ENCODE peak calls at places on chromosomes 2 and 18, in four cellular contexts. L is fibroblast of the aortic adventitia, Y is heart left ventricle, K is prostate gland. Z is an unnamed sample.

GRCh38 chr2:16656784-16657391 is 8.7 kb downstream of the CYRIA start:
- DNase-seq in K (no peak), Y (peak; percentile 38), L (no peak), Z (peak; percentile 63)

GRCh38 chr2:231900975-231901374 is 25.2 kb downstream of the NPPC start:
- DNase-seq in K (no peak), L (no peak), Y (no peak), Z (no peak)

GRCh38 chr2:228657807-228658402 is 476.4 kb upstream of the SPHKAP start:
- DNase-seq in Y (no peak), K (no peak), L (peak; percentile 74), Z (no peak)

GRCh38 chr2:20617892-20618467 is 32.9 kb downstream of the HS1BP3 start:
- DNase-seq in L (peak; percentile 100), K (peak; percentile 73), Y (peak; percentile 99), Z (peak; percentile 99)

GRCh38 chr2:174125151-174125550 is 123.2 kb downstream of the OLA1 start:
- DNase-seq in K (no peak), Y (no peak), L (no peak), Z (no peak)

GRCh38 chr2:234494361-234495075 is 2.4 kb downstream of the ARL4C start:
- DNase-seq in Y (no peak), K (peak; percentile 25), L (peak; percentile 86), Z (no peak)

GRCh38 chr18:63058521-63058920 is 261.0 kb downstream of the BCL2 start:
- DNase-seq in L (no peak), Y (no peak), K (no peak), Z (no peak)

GRCh38 chr2:11578081-11578948 is 44.5 kb downstream of the GREB1 start:
- DNase-seq in L (no peak), Y (no peak), K (no peak), Z (no peak)

GRCh38 chr2:129092871-129093385 is 774.3 kb upstream of the HS6ST1 start:
- DNase-seq in Y (no peak), K (no peak), L (no peak), Z (no peak)

GRCh38 chr2:28620801-28621171 is 124.9 kb downstream of the PLB1 start:
- DNase-seq in K (no peak), L (no peak), Y (no peak), Z (no peak)

GRCh38 chr2:232897386-232897970 is 27.4 kb downstream of the SNORC start:
- DNase-seq in L (no peak), K (no peak), Y (no peak), Z (no peak)

GRCh38 chr2:237486334-237486818 is 675 bp upstream of the MLPH start:
- DNase-seq in L (no peak), K (no peak), Y (no peak), Z (no peak)

GRCh38 chr18:8732442-8733360 is 27.3 kb downstream of the MTCL1 start:
- DNase-seq in K (no peak), L (no peak), Y (no peak), Z (no peak)

GRCh38 chr2:207974214-207974600 is 51.1 kb downstream of the PLEKHM3 start:
- DNase-seq in L (no peak), Y (no peak), K (no peak), Z (no peak)

GRCh38 chr2:55518846-55519167 is 711 bp upstream of the CFAP36 start:
- DNase-seq in K (no peak), L (peak; percentile 11), Y (no peak), Z (no peak)

GRCh38 chr2:73105511-73105971 is 7.2 kb downstream of the RAB11FIP5 start:
- DNase-seq in Y (no peak), K (no peak), L (no peak), Z (no peak)

GRCh38 chr2:96874099-96874831 is 4.4 kb upstream of the SEMA4C start:
- DNase-seq in Y (no peak), K (no peak), L (no peak), Z (no peak)

GRCh38 chr2:152367547-152368250 is 32.7 kb downstream of the FMNL2 start:
- DNase-seq in L (no peak), Y (no peak), K (no peak), Z (no peak)

GRCh38 chr2:234544659-234545611 is 48.1 kb upstream of the ARL4C start:
- DNase-seq in K (peak; percentile 33), L (peak; percentile 79), Y (peak; percentile 51), Z (peak; percentile 63)

GRCh38 chr2:37005118-37005868 is 39.0 kb upstream of the STRN start:
- DNase-seq in L (peak; percentile 49), Y (no peak), K (no peak), Z (no peak)

GRCh38 chr2:65477590-65477989 is 45.2 kb upstream of the SPRED2 start:
- DNase-seq in L (peak; percentile 15), K (no peak), Y (no peak), Z (no peak)

GRCh38 chr2:45681675-45682074 is 30.2 kb downstream of the PRKCE start:
- DNase-seq in Y (peak; percentile 34), L (peak; percentile 81), K (no peak), Z (no peak)

GRCh38 chr2:65311596-65311995 is 84.0 kb downstream of the ACTR2 start:
- DNase-seq in K (no peak), Y (no peak), L (no peak), Z (no peak)

GRCh38 chr2:41932241-41933034 is 115.4 kb upstream of the PKDCC start:
- DNase-seq in K (no peak), Y (peak; percentile 90), L (peak; percentile 100), Z (peak; percentile 96)

GRCh38 chr18:61651880-61652268 is 240.9 kb downstream of the RNF152 start:
- DNase-seq in L (no peak), K (peak; percentile 58), Y (no peak), Z (no peak)

GRCh38 chr2:197265931-197266330 is 44.6 kb downstream of the ANKRD44 start:
- DNase-seq in K (no peak), L (no peak), Y (no peak), Z (no peak)

GRCh38 chr2:113720167-113720566 is 36.3 kb downstream of the SLC35F5 start:
- DNase-seq in L (peak; percentile 27), Y (no peak), K (no peak), Z (no peak)

GRCh38 chr18:26874283-26874682 is 8.8 kb upstream of the AQP4 start:
- DNase-seq in Y (no peak), K (no peak), L (no peak), Z (no peak)

GRCh38 chr2:107721178-107721577 is 105.5 kb upstream of the RGPD4 start:
- DNase-seq in L (no peak), K (no peak), Y (no peak), Z (no peak)

GRCh38 chr2:179107737-179108136 is 57.8 kb upstream of the CCDC141 start:
- DNase-seq in Y (no peak), K (no peak), L (no peak), Z (no peak)

GRCh38 chr2:179107179-179107541 is 57.2 kb upstream of the CCDC141 start:
- DNase-seq in Y (no peak), K (no peak), L (no peak), Z (no peak)

GRCh38 chr2:179106342-179107178 is 56.6 kb upstream of the CCDC141 start:
- DNase-seq in K (peak; percentile 33), Y (peak; percentile 33), L (peak; percentile 98), Z (peak; percentile 70)

DNA sequence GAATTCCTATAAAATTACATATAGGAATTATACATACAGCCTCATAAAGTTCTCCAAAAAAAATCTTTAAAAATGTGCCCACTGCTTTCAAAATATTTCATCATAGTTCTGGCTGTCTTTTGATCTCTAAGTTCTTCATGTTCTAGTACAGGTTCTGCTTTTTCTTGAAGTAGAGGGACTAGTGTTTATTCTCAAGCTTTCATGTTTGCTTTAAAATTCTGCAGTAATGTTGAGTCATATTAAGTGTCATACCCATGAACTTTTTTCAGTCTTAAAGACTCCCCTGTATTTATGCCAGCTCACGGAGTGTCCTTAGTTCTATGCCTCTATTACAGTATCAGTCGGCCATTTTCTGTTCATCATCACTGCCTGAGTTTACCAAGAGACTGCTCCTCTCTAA is 54.8 kb upstream of the CCDC141 start:
- DNase-seq in L (peak; percentile 46), K (no peak), Y (no peak), Z (no peak)
- TF ChIP-seq CTCF in L (no peak), K (no peak), Y (no peak), Z (no peak)

GRCh38 chr2:69567909-69568300 is 75.6 kb downstream of the AAK1 start:
- DNase-seq in K (no peak), Y (no peak), L (no peak), Z (no peak)

GRCh38 chr2:69564604-69565003 is 78.9 kb downstream of the AAK1 start:
- DNase-seq in K (no peak), L (no peak), Y (no peak), Z (no peak)

GRCh38 chr2:69566669-69567068 is 76.9 kb downstream of the AAK1 start:
- DNase-seq in K (no peak), Y (no peak), L (no peak), Z (no peak)

GRCh38 chr2:69565431-69565839 is 78.1 kb downstream of the AAK1 start:
- DNase-seq in L (peak; percentile 27), K (no peak), Y (peak; percentile 50), Z (no peak)

DNA sequence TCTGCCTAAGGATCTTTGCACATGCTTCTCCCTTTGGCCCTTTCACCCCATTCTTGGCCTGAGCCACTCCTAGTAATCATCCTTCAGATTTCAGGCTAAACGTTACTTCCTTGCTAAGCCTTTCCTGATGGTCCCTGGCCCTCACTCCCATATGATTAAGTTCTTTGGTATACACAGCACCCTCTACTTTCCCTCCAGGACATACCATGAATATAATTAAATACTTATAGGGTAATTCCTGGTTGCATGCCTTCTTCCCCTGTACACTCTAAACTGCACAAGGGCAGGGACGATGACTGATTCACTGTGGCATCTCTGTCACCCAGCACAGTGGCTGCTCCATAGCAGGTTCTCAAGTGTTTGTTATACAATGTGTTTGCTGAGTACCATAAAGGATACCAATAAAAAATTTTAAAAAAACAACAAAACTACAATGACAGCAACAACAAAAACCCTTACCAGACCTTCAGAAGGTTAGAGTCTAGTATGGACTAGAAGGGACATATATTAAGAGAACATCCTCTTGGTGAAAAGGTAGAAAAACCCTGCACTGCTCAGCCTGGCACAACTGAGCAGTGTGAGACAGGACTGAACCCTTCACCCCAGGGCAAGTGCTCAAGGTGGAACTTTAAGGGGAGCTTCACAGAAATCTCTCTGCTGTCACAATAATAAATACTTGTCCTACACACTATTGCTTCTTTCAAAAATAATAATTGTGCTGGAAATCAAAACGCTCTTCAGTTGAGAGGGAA is 76.2 kb downstream of the AAK1 start:
- DNase-seq in L (no peak), K (no peak), Y (no peak), Z (no peak)
- TF ChIP-seq CTCF in L (no peak), K (no peak), Y (no peak), Z (no peak)

DNA sequence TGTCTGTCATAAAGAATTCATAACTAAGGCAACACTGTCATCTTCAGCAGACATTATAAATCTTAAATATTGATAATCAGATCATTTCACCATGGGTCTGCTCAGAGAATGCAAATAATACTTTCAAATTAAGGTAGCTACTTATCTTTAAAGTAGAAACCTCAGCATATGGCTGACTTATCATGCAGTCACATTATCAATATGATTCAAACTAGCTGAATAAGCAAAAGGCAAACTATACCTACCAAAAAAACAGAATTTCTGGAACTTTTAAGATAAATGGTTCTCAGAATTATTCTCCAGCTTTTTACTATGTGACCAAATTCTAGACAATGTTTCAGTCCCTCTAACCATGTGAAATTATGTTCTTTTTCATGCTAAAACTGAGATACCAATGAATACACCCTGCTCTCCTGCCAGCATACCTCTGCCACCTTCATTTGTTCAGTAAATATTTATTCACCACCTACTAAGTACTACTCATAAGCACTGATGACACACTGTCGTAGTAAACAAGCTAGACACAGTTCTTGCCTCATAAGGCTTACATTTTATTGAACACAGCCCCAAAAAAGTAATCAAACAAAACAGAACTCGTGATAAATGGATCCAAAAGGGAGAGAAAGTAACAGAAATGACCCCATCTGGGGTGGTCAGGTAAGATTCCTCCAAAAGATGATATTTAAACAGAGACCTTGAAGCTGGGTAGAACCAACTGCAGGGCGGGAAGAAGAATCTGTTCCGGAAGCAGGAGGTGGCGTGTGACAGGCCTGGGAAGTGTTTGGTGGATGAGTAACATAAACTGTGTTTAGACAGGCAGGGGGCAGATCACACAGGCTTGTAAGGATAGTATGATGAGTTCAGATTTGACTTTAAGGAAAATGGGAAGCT is 17.7 kb downstream of the SPIRE1 start:
- DNase-seq in K (no peak), Y (peak; percentile 48), L (peak; percentile 46), Z (no peak)
- TF ChIP-seq CTCF in K (no peak), Y (no peak), L (no peak), Z (no peak)

GRCh38 chr2:88191722-88192042 is 21.5 kb downstream of the THNSL2 start:
- DNase-seq in Y (no peak), L (no peak), K (no peak), Z (no peak)
- TF ChIP-seq CTCF in Y (no peak), L (no peak), K (no peak), Z (peak; percentile 26)